ENCODE peak calls at places on chromosomes 12 and 14, in eight cellular contexts. L, V, S, C, E, W, K and G are unnamed samples.

GRCh38 chr14:70002589-70003240 is 123.5 kb downstream of the SMOC1 start:
- DNase-seq in L (no peak), V (no peak), S (no peak), C (no peak), E (peak), W (no peak), K (no peak), G (no peak)

GRCh38 chr14:68548194-68549056 is 244.4 kb downstream of the ZFP36L1 start:
- DNase-seq in L (peak), V (peak), S (peak), C (no peak), E (no peak), W (peak), K (peak), G (peak)

GRCh38 chr12:39401459-39401858 is 41.5 kb downstream of the KIF21A start:
- DNase-seq in L (no peak), V (peak), S (no peak), C (no peak), E (no peak), W (no peak), K (no peak), G (no peak)

GRCh38 chr12:124395284-124395752 is 100.4 kb downstream of the RFLNA start:
- DNase-seq in L (no peak), V (no peak), S (no peak), C (no peak), E (peak), W (no peak), K (no peak), G (no peak)

GRCh38 chr12:64625243-64626077 is 15.2 kb downstream of the RASSF3 start:
- DNase-seq in L (peak), V (peak), S (no peak), C (no peak), E (no peak), W (no peak), K (no peak), G (peak)

GRCh38 chr12:52044284-52044983 is 6.8 kb upstream of the NR4A1 start:
- DNase-seq in L (peak), V (peak), S (no peak), C (no peak), E (no peak), W (peak), K (no peak), G (peak)

GRCh38 chr12:105418232-105418631 is 87.7 kb downstream of the C12orf75 start:
- DNase-seq in L (peak), V (peak), S (no peak), C (no peak), E (no peak), W (no peak), K (no peak), G (peak)

GRCh38 chr12:22334696-22335290 is at the start of gene ST8SIA1:
- DNase-seq in L (peak), V (peak), S (no peak), C (peak), E (peak), W (no peak), K (peak), G (peak)

GRCh38 chr14:70416717-70417349 is at the start of gene SYNJ2BP:
- DNase-seq in L (peak), V (peak), S (no peak), C (peak), E (peak), W (peak), K (peak), G (peak)

GRCh38 chr12:25501565-25501964 is 51.5 kb downstream of the LMNTD1 start:
- DNase-seq in L (peak), V (no peak), S (no peak), C (no peak), E (no peak), W (no peak), K (no peak), G (no peak)

GRCh38 chr14:54348001-54348611 is 48.7 kb upstream of the CDKN3 start:
- DNase-seq in L (no peak), V (peak), S (no peak), C (no peak), E (peak), W (peak), K (peak), G (peak)

GRCh38 chr14:61280526-61281185 is 482 bp downstream of the TMEM30B start:
- DNase-seq in L (no peak), V (peak), S (no peak), C (peak), E (peak), W (no peak), K (no peak), G (peak)

GRCh38 chr12:43852744-43853143 is 16.9 kb downstream of the TMEM117 start:
- DNase-seq in L (no peak), V (no peak), S (no peak), C (no peak), E (no peak), W (no peak), K (no peak), G (no peak)